ENCODE peak calls at places on chromosomes 1 and 21, in four cellular contexts. R is dorsolateral prefrontal cortex; I is adrenal gland; S is CD4-positive, alpha-beta T cell. J is an unnamed sample.

GRCh38 chr1:232127190-232127589 is 500.6 kb downstream of the DISC1 start:
- DNase-seq in S (no peak), I (no peak), R (no peak), J (no peak)

GRCh38 chr1:109910123-109910962 is at the start of gene CSF1:
- DNase-seq in I (peak), R (peak), S (peak), J (no peak)

GRCh38 chr1:108089482-108089881 is 110.7 kb downstream of the SLC25A24 start:
- DNase-seq in I (no peak), S (no peak), R (no peak), J (no peak)

GRCh38 chr1:246772686-246773085 is 48.5 kb downstream of the SCCPDH start:
- DNase-seq in I (no peak), R (no peak), S (no peak), J (no peak)

GRCh38 chr1:83931658-83932253 is 67.2 kb downstream of the TTLL7 start:
- DNase-seq in I (no peak), R (no peak), S (no peak), J (no peak)

GRCh38 chr21:45830221-45830640 is 151.3 kb upstream of the COL6A1 start:
- DNase-seq in I (no peak), R (no peak), S (no peak), J (no peak)

GRCh38 chr1:178354816-178355215 is 141.9 kb downstream of the CLEC20A start:
- DNase-seq in I (no peak), S (no peak), R (no peak), J (no peak)

GRCh38 chr1:227234998-227235405 is 83.3 kb downstream of the CDC42BPA start:
- DNase-seq in I (no peak), S (no peak), R (no peak), J (no peak)

GRCh38 chr1:31238612-31238985 is 1.1 kb downstream of the NKAIN1 start:
- DNase-seq in I (no peak), R (no peak), S (no peak), J (no peak)

GRCh38 chr1:59596432-59596831 is 218.3 kb upstream of the HOOK1 start:
- DNase-seq in I (peak), R (no peak), S (no peak), J (no peak)

GRCh38 chr1:246577082-246577719 is 10.9 kb downstream of the CNST start:
- DNase-seq in S (no peak), I (no peak), R (no peak), J (no peak)

GRCh38 chr1:5887436-5888290 is 104.6 kb downstream of the NPHP4 start:
- DNase-seq in I (no peak), R (no peak), S (no peak), J (no peak)

GRCh38 chr1:43372172-43372571 is 4.4 kb upstream of the ELOVL1 start:
- DNase-seq in S (no peak), R (no peak), I (no peak), J (no peak)

DNA sequence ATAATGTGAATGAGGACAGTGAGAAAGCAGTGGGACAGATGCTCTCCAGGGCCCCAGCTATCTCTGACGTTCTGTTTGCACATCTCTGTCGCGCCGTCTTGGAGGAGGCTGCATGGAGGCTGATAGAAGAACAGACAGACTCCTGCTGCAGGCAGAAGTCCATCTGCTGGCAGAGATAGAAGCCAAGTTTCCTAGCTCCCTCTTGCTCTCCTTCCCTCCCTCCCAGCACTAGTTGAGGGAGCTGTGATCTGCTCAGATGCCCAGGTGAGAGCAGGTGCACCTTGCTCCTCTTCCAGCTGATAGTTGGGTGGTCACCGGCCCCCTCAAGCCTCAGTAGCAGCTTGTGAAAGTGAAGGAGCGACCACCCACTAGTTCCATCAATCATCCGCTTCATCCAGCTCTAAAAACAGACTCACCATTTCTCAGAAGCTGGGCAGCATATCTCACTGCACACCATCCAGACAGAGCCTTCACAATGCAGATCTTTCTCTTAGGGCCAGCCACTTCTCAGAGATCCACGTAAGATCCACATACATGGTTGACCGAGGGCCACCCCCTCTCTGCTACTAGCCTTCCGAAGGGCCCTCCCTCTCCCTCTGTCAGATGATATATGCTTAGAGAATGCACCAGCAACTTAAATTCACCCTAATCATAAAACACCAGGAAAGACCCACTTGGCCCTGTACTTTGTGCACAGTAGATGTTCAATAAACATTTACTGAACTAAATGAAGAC is 12.9 kb downstream of the LRRN2 start:
- DNase-seq in I (no peak), R (no peak), S (no peak), J (no peak)
- H3K27ac ChIP-seq in I (no peak), R (no peak), S (no peak), J (no peak)

GRCh38 chr1:4047666-4048065 is 147.6 kb upstream of the C1orf174 start:
- DNase-seq in I (no peak), R (no peak), S (no peak), J (no peak)
- H3K27ac ChIP-seq in I (no peak), R (no peak), S (no peak), J (no peak)

GRCh38 chr1:206513312-206514111 is 6.2 kb downstream of the RASSF5 start:
- DNase-seq in S (no peak), R (no peak), I (peak), J (no peak)

GRCh38 chr1:206510371-206510770 is 3.0 kb downstream of the RASSF5 start:
- DNase-seq in I (no peak), S (no peak), R (no peak), J (no peak)

GRCh38 chr1:206512521-206513180 is 5.3 kb downstream of the RASSF5 start:
- DNase-seq in R (no peak), S (no peak), I (no peak), J (no peak)

GRCh38 chr1:206509612-206510257 is 2.4 kb downstream of the RASSF5 start:
- DNase-seq in R (no peak), S (no peak), I (no peak), J (no peak)

DNA sequence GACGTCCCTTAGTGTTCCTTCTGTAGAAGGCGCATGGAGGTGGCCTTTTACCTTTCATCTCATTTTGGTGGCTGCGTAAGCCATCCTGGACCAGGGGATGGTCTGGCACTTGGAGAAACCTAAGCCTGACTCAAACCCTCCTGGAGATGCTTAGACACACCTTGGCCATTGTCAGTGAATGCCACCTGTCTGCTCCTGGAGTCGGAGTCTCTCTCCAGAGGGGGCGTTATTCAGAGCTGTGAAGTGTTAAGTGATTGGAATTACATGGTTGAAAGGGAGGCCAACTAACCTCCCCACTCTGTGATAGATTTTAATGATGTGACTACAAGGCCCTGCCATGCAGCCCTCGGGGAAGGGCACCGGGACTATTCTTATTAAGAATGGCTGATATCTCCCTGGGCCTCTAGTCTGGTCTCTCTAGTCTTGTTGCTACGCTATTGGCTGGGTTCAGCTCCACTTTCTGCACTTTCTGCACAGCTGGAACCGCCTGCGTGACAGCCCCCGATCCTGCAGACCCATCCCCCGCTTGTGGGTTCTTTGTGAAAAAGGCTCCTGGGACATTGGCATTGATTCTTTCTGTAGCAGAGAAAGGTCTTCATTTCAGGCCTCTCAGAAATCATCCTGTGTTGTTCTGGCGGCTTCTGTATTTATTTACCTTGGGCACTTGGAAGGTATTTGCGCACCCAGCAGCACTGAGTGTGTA is 4.2 kb downstream of the RASSF5 start:
- DNase-seq in R (no peak), S (no peak), I (no peak), J (no peak)
- H3K27ac ChIP-seq in R (no peak), S (no peak), I (peak), J (no peak)

DNA sequence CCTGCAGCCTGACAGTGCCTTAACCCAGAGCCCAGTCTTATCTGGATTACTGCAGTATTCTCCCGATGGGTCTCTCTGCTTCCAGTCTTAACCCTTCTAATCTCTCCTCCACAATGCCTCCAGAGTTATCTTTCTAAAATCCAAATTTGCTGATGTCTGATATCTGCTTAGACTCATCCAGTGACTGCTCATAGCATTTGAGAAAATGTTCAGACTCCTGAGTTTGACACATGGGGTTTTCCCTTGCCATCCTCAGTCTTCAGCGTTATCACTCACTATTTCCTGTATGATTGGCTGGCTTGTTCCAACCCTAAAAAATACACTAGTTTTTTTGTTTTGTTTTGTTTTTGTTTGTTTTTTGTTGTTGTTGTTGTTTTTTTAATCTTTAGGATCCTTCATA is 102.0 kb downstream of the FMN2 start:
- DNase-seq in R (no peak), S (no peak), I (no peak), J (no peak)
- H3K27ac ChIP-seq in R (no peak), S (no peak), I (no peak), J (no peak)

DNA sequence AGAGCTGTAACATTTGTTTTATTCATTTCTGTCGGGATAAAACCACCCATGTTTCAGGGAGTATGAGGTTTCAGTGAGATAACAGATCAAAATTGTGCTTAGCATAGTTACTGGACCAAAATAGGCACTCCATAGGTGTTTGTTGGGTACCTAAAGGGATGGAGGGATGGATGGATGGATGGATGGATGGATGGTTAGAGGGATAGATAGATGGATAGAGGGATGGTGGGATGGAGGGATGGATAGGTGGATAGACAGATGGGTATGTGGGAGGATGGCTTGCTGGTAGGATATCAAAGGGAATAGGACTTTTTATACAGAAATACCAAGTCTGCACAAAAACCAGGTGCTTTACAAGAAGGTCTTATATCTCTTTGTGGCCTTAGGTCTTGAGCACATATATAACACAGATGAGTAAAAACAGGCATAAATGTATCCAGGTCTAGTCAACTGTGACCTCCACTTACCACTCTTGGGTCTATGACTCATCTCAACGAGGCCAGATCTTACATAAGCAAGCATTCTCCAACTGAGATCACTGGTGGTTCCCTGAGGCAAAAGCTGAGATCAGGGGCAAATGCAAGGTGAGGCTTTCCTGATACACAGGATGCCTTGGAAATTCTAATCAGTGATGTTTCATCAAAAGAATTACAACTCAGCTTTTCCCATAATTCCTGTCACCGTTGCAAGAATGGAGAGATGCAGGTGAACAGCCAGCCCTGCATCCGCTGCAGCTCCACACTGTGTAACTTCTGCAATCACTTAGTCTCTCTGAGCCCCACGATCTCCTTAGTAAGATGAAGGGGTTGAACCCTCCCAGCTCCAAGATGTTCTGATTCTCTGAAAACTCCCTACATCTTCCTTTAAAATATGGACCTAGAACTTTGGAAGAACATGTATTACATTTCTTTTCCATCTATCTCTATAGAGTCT is 32.0 kb downstream of the PTAFR start:
- DNase-seq in I (no peak), S (no peak), R (no peak), J (no peak)
- H3K27ac ChIP-seq in I (no peak), S (no peak), R (no peak), J (no peak)

GRCh38 chr1:25023190-25023578 is 93.1 kb upstream of the RUNX3 start:
- DNase-seq in I (no peak), S (no peak), R (no peak), J (no peak)

GRCh38 chr1:25024631-25025350 is 94.7 kb upstream of the RUNX3 start:
- DNase-seq in I (no peak), R (no peak), S (no peak), J (no peak)

GRCh38 chr1:25022361-25023189 is 92.5 kb upstream of the RUNX3 start:
- DNase-seq in S (peak), I (peak), R (no peak), J (no peak)

GRCh38 chr1:25021586-25022215 is 91.6 kb upstream of the RUNX3 start:
- DNase-seq in I (no peak), S (no peak), R (no peak), J (no peak)

GRCh38 chr1:25023826-25024225 is 93.8 kb upstream of the RUNX3 start:
- DNase-seq in S (no peak), I (no peak), R (no peak), J (no peak)
- H3K27ac ChIP-seq in S (peak), I (no peak), R (no peak), J (no peak)

GRCh38 chr1:76035053-76035452 is 39.5 kb upstream of the ST6GALNAC3 start:
- DNase-seq in S (no peak), R (no peak), I (no peak), J (no peak)

GRCh38 chr1:76040327-76040868 is 34.1 kb upstream of the ST6GALNAC3 start:
- DNase-seq in S (no peak), R (no peak), I (no peak), J (no peak)

GRCh38 chr1:76037314-76037713 is 37.2 kb upstream of the ST6GALNAC3 start:
- DNase-seq in S (no peak), R (no peak), I (no peak), J (no peak)

GRCh38 chr1:76033800-76034475 is 40.6 kb upstream of the ST6GALNAC3 start:
- DNase-seq in I (no peak), R (no peak), S (no peak), J (no peak)

DNA sequence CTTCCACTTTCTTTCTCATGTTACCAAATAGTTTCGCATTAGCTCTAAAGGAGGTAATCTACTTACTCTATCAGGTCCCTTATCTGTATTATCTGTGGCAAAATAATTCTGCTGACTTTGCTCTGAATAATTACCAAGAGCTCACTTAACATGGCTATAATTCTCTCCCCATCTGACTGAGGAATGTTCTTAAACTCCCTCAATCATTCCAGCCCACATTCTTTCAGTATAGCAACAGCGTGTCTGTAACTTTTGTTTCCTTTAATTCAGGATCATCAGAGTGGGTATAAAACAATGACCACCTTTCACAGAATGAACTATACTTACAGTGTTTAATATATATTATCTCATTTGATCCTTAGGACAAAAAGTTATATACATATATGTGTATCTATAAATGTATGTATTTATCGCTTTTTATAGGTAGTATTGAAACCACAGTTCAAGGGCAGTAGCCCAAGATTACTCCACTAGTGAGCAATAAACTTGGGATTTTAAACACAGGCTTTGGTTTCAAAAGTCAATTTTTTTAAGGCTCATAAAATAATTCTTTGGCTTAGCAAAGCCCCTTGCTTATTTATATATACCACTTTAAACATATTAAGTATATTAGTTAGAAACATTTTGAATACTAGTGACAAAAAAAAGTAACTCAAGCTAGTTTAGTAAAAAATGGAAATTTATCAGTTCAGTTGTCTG is 36.1 kb upstream of the ST6GALNAC3 start:
- DNase-seq in S (no peak), R (no peak), I (no peak), J (no peak)
- H3K27ac ChIP-seq in S (no peak), R (no peak), I (no peak), J (no peak)

GRCh38 chr1:220786337-220787068 is at the start of gene MTARC1:
- DNase-seq in I (peak), R (peak), S (no peak), J (no peak)
- H3K27ac ChIP-seq in I (peak), R (peak), S (no peak), J (no peak)

J was measured in iPS DF 6.9.